ENCODE peak calls at places on chromosomes 4 and X, in ten cellular contexts. R is right lobe of liver, A is tibial nerve, J is Peyer's patch, C is transverse colon, G is A549, U is uterus, S is stomach, Q is ovary, W is upper lobe of left lung. N is an unnamed sample.

GRCh38 chr4:142128529-142128928 is 492.1 kb downstream of the IL15 start:
- DNase-seq in W (no peak), S (no peak), J (no peak), G (no peak), U (peak; percentile 15), Q (peak; percentile 15), C (no peak), R (no peak), A (no peak), N (peak; percentile 33)

GRCh38 chrX:18353931-18354368 is 538 bp downstream of the SCML2 start:
- DNase-seq in W (no peak), G (peak; percentile 24), S (no peak), C (peak; percentile 8), A (no peak), U (peak; percentile 17), Q (peak; percentile 42), R (no peak), J (no peak), N (peak; percentile 24)

GRCh38 chrX:39726810-39727209 is 370.9 kb downstream of the BCOR start:
- DNase-seq in C (peak; percentile 27), S (no peak), R (no peak), U (peak; percentile 66), A (no peak), Q (peak; percentile 35), W (no peak), J (no peak), G (no peak), N (no peak)

GRCh38 chrX:4225086-4225485 is 511.6 kb upstream of the PRKX start:
- DNase-seq in R (no peak), Q (no peak), J (no peak), S (no peak), W (no peak), A (no peak), U (no peak), G (no peak), C (no peak), N (no peak)

GRCh38 chr4:25312496-25313193 is at the start of gene ZCCHC4:
- DNase-seq in C (peak; percentile 92), J (peak; percentile 85), R (peak; percentile 92), Q (peak; percentile 92), W (peak; percentile 92), A (peak; percentile 89), U (peak; percentile 86), G (peak; percentile 18), S (peak; percentile 94), N (peak; percentile 96)

GRCh38 chr4:52173470-52174055 is 122.5 kb downstream of the SPATA18 start:
- DNase-seq in S (no peak), J (no peak), G (no peak), A (peak; percentile 50), R (peak; percentile 70), W (no peak), Q (peak; percentile 39), C (no peak), U (peak; percentile 40), N (peak; percentile 56)

GRCh38 chr4:98469776-98470175 is 188.6 kb downstream of the TSPAN5 start:
- DNase-seq in J (no peak), A (no peak), Q (no peak), W (no peak), R (no peak), U (no peak), S (no peak), C (no peak), G (no peak), N (no peak)

GRCh38 chrX:40247848-40248622 is 150.3 kb upstream of the BCOR start:
- DNase-seq in J (no peak), G (no peak), W (no peak), Q (no peak), A (no peak), S (no peak), C (no peak), U (no peak), R (no peak), N (no peak)

GRCh38 chrX:123835661-123836371 is 24.0 kb upstream of the XIAP start:
- DNase-seq in Q (no peak), A (no peak), W (no peak), U (no peak), R (no peak), G (peak; percentile 71), S (no peak), J (no peak), C (peak; percentile 26), N (no peak)

GRCh38 chr4:8738471-8738931 is 133.1 kb downstream of the HMX1 start:
- DNase-seq in R (no peak), W (peak; percentile 20), C (no peak), A (no peak), S (peak; percentile 16), J (no peak), U (no peak), Q (no peak), G (no peak), N (no peak)

GRCh38 chrX:150575415-150575814 is 7.0 kb downstream of the MTM1 start:
- DNase-seq in Q (no peak), G (no peak), C (peak; percentile 13), J (no peak), A (no peak), W (peak; percentile 59), S (no peak), R (no peak), U (no peak), N (no peak)

GRCh38 chrX:136112781-136113180 is 34.6 kb upstream of the FHL1 start:
- DNase-seq in U (no peak), C (no peak), R (no peak), W (no peak), J (no peak), G (no peak), S (no peak), A (no peak), Q (no peak), N (no peak)

GRCh38 chrX:108699368-108699767 is 37.0 kb downstream of the IRS4 start:
- DNase-seq in U (no peak), J (no peak), Q (no peak), R (no peak), G (peak; percentile 5), S (no peak), A (no peak), W (no peak), C (no peak), N (no peak)

GRCh38 chrX:40719218-40719617 is 16.1 kb downstream of the MED14 start:
- DNase-seq in R (no peak), J (no peak), S (no peak), G (no peak), Q (no peak), W (no peak), C (no peak), U (no peak), A (no peak), N (no peak)

GRCh38 chrX:75957107-75957610 is 172.1 kb upstream of the MAGEE2 start:
- DNase-seq in R (no peak), W (no peak), G (no peak), Q (no peak), C (no peak), S (no peak), A (no peak), J (no peak), U (no peak), N (peak; percentile 42)

GRCh38 chrX:41963348-41963747 is 40.0 kb upstream of the CASK start:
- DNase-seq in S (no peak), Q (no peak), W (no peak), R (no peak), A (no peak), J (no peak), C (no peak), U (no peak), G (no peak), N (no peak)

GRCh38 chr4:164771088-164771487 is 17.2 kb downstream of the SMIM31 start:
- DNase-seq in C (no peak), G (no peak), S (no peak), R (no peak), U (no peak), W (no peak), A (no peak), Q (no peak), J (no peak), N (no peak)

DNA sequence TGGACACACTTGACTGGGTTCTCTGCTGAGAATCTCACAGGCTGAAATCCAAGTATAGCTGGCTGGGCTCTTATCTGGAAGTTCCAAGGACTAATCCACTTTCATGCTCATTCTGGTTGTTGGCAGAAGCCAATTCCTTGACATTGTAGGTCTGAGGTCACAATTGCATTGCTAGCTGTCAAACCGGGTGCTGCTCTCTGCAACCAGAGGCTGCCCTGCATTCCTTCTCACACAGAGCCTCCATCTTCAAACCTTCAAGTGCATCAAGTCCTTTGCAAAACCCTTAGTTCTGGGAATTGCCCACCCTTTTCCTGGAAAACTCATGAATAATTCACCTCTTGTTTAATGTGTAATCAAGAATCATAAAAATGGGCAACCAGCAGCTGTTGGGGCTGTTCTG is 404.2 kb downstream of the KCNIP4 start:
- DNase-seq in Q (no peak), J (no peak), R (no peak), W (no peak), C (no peak), U (no peak), G (no peak), S (no peak), A (no peak), N (peak; percentile 27)
- H3K4me3 ChIP-seq in Q (no peak overlapping the region), J (no peak overlapping the region), R (no peak overlapping the region), W (no peak overlapping the region), C (no peak overlapping the region), U (no peak overlapping the region), G (no peak overlapping the region), S (no peak overlapping the region), A (no peak overlapping the region), N (no peak overlapping the region)

DNA sequence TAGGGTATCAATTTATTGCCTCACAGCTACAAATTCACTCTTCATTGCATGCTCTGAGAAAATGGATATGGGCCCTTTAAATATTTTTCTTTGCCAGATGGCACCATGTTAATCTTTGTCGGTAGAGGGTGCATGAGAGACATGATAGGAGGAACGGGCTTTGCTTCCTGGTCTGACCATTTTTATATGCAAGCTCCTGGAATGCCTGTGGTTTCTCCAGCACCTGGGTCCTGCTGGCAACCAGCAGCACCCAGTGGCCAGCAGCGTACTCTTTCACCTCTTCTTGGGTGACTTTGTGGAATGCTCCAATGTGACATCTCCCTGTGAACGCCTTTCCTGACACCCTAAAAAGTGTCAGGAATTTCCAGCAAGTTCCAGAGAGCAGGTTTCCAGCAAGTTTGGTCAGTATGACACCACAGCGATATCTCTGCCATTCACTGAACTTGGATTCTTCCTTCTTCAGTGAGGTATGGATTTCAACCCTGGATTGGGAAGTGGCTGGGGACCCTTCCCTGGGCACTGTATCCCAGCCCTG is 140.3 kb upstream of the PGRMC2 start:
- DNase-seq in W (peak; percentile 84), R (no peak), S (peak; percentile 49), A (peak; percentile 15), C (peak; percentile 28), Q (no peak), U (no peak), G (peak; percentile 79), J (no peak), N (peak; percentile 77)
- TF ChIP-seq CTCF in W (peak; percentile 32), R (peak; percentile 43), S (no peak), A (peak; percentile 17), C (no peak), Q (no peak), U (no peak), G (peak; percentile 73), J (no peak), N (peak; percentile 28)

GRCh38 chrX:103607385-103608304 is at the start of gene TCEAL3:
- DNase-seq in S (peak; percentile 57), J (peak; percentile 57), U (peak; percentile 69), C (peak; percentile 51), W (peak; percentile 65), R (peak; percentile 57), Q (peak; percentile 81), A (peak; percentile 31), G (peak; percentile 15), N (peak; percentile 73)
- TF ChIP-seq POLR2A in S (no peak), J (no peak), U (peak; percentile 71), C (peak; percentile 37), W (peak; percentile 56), R (no peak), Q (peak; percentile 39), A (no peak), G (peak; percentile 15), N (no peak)

GRCh38 chrX:119501511-119502148 is 33.4 kb downstream of the SLC25A5 start:
- DNase-seq in A (no peak), U (no peak), C (no peak), Q (no peak), R (no peak), J (no peak), W (peak; percentile 39), S (no peak), G (no peak), N (no peak)
- H3K4me3 ChIP-seq in A (no peak overlapping the region), U (no peak overlapping the region), C (no peak overlapping the region), Q (no peak overlapping the region), R (no peak overlapping the region), J (no peak overlapping the region), W (no peak overlapping the region), S (no peak overlapping the region), G (no peak overlapping the region), N (no peak overlapping the region)

N was measured in testis.